ENCODE peak calls at places on chromosomes 13 and 19, in seven cellular contexts. Q is tibial nerve, I is AG10803, U is fibroblast of the aortic adventitia, Z is astrocyte of the spinal cord, A is BJ, G is IMR-90. V is an unnamed sample.

GRCh38 chr13:23990443-23990842 is 93.1 kb upstream of the C1QTNF9B start:
- DNase-seq in G (no peak), U (no peak), Q (no peak), A (no peak), Z (no peak), I (no peak), V (no peak)

GRCh38 chr19:12098040-12098439 is 33.5 kb downstream of the ZNF844 start:
- DNase-seq in I (no peak), U (no peak), Z (no peak), A (no peak), Q (no peak), G (no peak), V (no peak)

GRCh38 chr13:50800091-50800739 is 43.3 kb downstream of the DLEU7 start:
- DNase-seq in A (no peak), Q (no peak), G (no peak), Z (peak), I (no peak), U (no peak), V (no peak)

GRCh38 chr13:103883152-103883551 is 816.9 kb upstream of the SLC10A2 start:
- DNase-seq in I (peak), A (peak), Z (peak), Q (peak), G (peak), U (peak), V (peak)

GRCh38 chr19:31392514-31392913 is 43.3 kb upstream of the TSHZ3 start:
- DNase-seq in I (peak), Q (no peak), G (no peak), A (no peak), U (peak), Z (no peak), V (no peak)

GRCh38 chr13:52348983-52349780 is 56.8 kb downstream of the THSD1 start:
- DNase-seq in Q (no peak), G (peak), A (peak), U (peak), Z (peak), I (peak), V (peak)

GRCh38 chr19:34319785-34320184 is 45.2 kb upstream of the GPI start:
- DNase-seq in Z (peak), Q (peak), U (no peak), G (peak), I (no peak), A (no peak), V (peak)

GRCh38 chr19:30784850-30785459 is 412.8 kb downstream of the ZNF536 start:
- DNase-seq in Q (peak), I (peak), G (peak), U (peak), Z (no peak), A (no peak), V (no peak)

GRCh38 chr19:12202250-12202649 is 39.4 kb downstream of the ZNF136 start:
- DNase-seq in U (no peak), G (no peak), I (no peak), Q (no peak), Z (no peak), A (no peak), V (no peak)

GRCh38 chr13:99354371-99354951 is 47.3 kb upstream of the GPR183 start:
- DNase-seq in Z (no peak), I (peak), A (no peak), Q (no peak), G (no peak), U (no peak), V (no peak)

GRCh38 chr19:12749938-12750521 is 1.6 kb upstream of the BEST2 start:
- DNase-seq in Q (no peak), A (no peak), I (no peak), G (peak), Z (peak), U (no peak), V (no peak)

GRCh38 chr13:113401452-113402415 is 37.8 kb upstream of the GRTP1 start:
- DNase-seq in Q (no peak), A (no peak), G (no peak), U (no peak), I (no peak), Z (no peak), V (no peak)
- H3K4me3 ChIP-seq in Q (no peak), A (no peak), G (no peak), U (no peak), I (no peak), Z (no peak), V (no peak)

DNA sequence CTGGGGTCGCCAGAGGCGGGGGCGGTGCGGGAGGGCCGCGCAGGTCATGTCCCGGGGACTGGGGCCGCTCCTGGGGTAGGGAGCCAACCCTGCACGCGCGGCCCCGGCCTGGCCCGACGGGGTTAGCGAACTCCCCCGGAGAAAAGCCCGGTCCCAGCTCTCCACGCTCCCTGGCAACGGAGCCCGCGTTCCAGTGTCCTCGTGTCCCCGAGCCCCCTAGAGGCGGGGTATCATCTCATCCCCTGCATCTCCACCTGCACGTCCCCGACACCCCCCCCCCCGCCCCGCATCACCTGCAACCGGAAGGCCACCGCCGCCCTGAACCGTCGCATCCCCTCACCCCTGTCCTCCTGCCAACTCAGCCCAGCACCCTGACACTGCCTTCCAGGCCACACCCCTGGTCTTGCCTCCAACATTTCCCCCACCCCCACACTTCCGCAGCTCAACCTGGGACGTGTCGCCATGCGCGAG is 2.7 kb downstream of the WDR88 start:
- DNase-seq in U (no peak), Q (no peak), G (no peak), Z (no peak), I (no peak), A (no peak), V (no peak)
- TF ChIP-seq CTCF in U (no peak), Q (no peak), G (no peak), Z (no peak), I (no peak), A (no peak), V (no peak)

DNA sequence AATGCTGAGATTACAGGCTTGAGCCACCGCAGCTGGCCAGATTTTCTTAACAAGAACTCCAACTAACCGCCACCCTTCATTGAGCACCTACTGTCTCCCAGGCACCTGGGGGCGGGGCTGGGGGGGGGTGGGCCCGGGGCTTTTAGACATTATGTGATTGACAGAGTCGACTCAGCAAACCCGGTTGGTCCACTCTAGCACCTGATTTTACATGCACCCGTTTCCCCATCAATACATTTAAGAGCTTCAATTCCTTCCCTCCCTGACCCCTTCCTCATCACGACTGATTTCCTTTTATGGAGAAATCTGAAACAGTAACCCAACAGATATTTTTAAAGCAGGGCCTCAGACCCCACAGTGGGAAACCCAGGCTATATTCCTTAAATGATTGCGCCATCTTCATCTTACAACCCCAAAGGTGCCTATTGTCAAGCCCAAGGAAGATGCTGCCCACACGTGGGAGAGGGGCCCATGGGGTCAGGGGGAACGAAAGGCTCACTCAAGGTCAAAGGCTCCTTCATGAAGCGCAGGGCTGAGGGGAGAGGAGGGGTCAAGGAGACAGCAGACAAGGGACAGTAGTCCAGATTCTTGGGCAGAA is 1.8 kb downstream of the INSR start:
- DNase-seq in Z (no peak), U (no peak), G (no peak), I (no peak), Q (no peak), A (no peak), V (no peak)
- H3K4me3 ChIP-seq in Z (no peak), U (peak), G (peak), I (peak), Q (peak), A (peak), V (no peak)

DNA sequence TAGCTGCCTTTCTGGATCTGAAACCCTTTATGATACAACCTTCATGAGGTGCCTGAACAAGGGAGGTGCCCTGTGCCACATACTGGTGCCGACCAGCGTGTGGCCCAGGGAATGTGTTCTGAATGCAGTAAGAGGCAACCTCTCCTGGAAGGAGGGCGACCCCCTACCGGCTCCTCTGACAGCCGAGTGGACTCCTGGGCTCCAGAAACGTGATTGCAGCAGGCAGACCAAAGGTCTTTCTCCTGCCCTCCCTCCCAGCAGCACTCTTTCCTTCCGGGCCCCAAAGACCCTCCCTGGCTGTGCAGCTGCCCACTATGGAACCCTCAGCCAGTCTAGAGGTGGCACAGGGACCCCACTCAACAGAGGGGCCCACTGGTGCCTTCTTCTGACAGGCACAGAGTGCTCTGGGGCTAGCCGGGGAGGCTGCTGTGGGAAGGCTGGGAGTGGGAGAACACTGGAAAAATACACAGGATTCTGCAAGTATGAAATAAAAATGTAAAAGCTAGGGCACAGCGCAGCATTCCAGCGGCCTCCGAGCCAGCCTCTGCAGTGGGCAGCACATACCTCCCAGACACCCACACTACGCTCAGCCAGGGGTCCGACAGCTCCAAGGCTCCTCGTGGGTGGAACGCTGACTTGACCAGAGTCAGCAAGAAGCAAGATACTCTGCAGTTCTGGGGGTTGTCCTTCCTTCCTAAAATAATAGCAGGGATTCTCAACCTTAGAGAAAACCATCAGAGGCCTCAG is 14.9 kb downstream of the SH3GL1 start:
- DNase-seq in Q (no peak), U (no peak), Z (no peak), G (no peak), A (no peak), I (no peak), V (no peak)
- TF ChIP-seq CTCF in Q (no peak), U (no peak), Z (no peak), G (no peak), A (no peak), I (no peak), V (no peak)

GRCh38 chr19:13935765-13936486 is 2.3 kb downstream of the PODNL1 start:
- DNase-seq in Q (no peak), A (no peak), G (no peak), I (no peak), U (no peak), Z (peak), V (no peak)
- H3K4me3 ChIP-seq in Q (no peak), A (no peak), G (no peak), I (peak), U (no peak), Z (no peak), V (no peak)

GRCh38 chr19:58516964-58517833 is 2.4 kb downstream of the ZBTB45 start:
- DNase-seq in A (no peak), Z (no peak), I (no peak), G (no peak), U (no peak), Q (no peak), V (no peak)
- TF ChIP-seq CTCF in A (no peak), Z (peak), I (no peak), G (no peak), U (no peak), Q (no peak), V (no peak)

DNA sequence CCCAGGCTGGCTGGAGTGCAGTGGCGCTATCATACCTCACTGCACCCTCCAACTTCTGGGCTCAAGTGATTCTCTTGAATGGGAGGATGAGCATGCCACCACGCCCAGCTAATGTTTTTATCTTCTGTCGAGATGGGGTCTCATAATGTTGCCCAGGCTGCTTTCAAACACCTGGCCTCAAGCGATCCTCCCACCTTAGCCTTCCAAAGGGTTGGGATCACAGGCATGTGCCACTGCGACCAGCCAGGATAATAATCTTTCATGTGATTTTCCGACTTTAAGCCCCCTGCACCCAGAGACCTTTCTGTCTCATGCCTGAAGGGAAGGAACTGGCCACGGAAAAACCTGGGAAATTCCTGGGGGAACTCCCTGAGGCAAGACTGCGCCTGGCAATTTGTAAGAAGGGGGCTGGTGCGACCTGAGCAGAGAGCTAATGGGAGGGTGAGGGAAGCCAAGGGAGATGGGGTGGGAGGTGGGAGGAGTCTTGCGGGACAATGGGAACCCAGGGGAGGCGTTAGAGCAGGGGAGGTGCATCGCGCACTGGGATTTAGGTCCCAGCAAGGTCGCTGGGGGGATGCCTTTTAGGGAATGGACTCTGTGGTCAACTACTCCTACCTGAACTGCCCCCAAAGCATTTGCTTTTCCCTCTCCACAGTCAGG is 1.2 kb upstream of the CCDC124 start:
- DNase-seq in Z (no peak), U (no peak), G (no peak), Q (no peak), I (no peak), A (no peak), V (no peak)
- H3K4me3 ChIP-seq in Z (no peak), U (peak), G (no peak), Q (peak), I (peak), A (no peak), V (no peak)

DNA sequence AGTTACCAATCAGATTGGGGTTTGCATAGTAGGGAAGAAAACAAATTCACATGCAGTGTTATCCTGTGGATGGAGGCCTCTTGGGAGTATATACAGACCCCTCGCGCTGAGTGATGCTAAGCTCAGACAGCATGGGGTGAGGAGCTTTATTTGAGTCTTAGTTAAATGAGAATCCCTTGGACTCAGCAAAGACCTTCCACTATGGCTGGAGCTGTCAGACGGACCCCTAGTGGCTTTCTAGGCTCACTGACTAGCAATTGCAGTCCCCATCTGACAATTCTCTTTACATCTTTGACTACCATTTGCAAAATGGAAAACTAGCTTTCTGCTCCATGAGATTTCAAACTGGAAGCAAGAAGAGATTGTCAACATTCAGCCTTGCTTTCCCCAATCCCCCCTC is 90.4 kb downstream of the STOML3 start:
- DNase-seq in I (no peak), A (no peak), Z (no peak), Q (no peak), U (no peak), G (no peak), V (no peak)
- TF ChIP-seq CTCF in I (no peak), A (peak), Z (peak), Q (no peak), U (peak), G (no peak), V (peak)

V was measured in kidney epithelial cell.